ENCODE peak calls at places on chromosomes 7 and 10, in seven cellular contexts. L is left ventricle myocardium inferior; U is CD8-positive, alpha-beta T cell; V is OCI-LY7; I is AG04450; Q is right atrium auricular region; O is lower lobe of right lung. M is an unnamed sample.

GRCh38 chr10:66837335-66837734 is 88.5 kb upstream of the LRRTM3 start:
- DNase-seq in O (no peak), V (no peak), Q (no peak), I (no peak), U (no peak), L (no peak), M (no peak)

GRCh38 chr10:13100349-13101294 is 659 bp downstream of the OPTN start:
- DNase-seq in V (no peak), Q (no peak), I (no peak), O (no peak), U (peak), L (peak), M (peak)

GRCh38 chr10:119401671-119402395 is 140.7 kb downstream of the RGS10 start:
- DNase-seq in L (peak), U (no peak), I (peak), O (peak), Q (peak), V (no peak), M (no peak)

GRCh38 chr10:68594405-68594804 is 34.3 kb downstream of the TET1 start:
- DNase-seq in V (no peak), L (peak), U (no peak), I (no peak), O (no peak), Q (no peak), M (peak)

GRCh38 chr7:386385-386784 is 96.4 kb downstream of the FOXL3 start:
- DNase-seq in Q (no peak), L (no peak), I (no peak), O (no peak), U (no peak), V (no peak), M (no peak)

GRCh38 chr7:99094369-99094768 is 49.5 kb downstream of the SMURF1 start:
- DNase-seq in I (no peak), L (no peak), V (no peak), O (no peak), U (no peak), Q (no peak), M (no peak)

GRCh38 chr10:116866987-116867595 is 17.8 kb downstream of the ENO4 start:
- DNase-seq in Q (no peak), I (no peak), U (no peak), V (no peak), L (no peak), O (no peak), M (no peak)

GRCh38 chr7:94509264-94509878 is at the start of gene CASD1:
- DNase-seq in L (peak), U (peak), Q (no peak), O (peak), V (peak), I (no peak), M (peak)

GRCh38 chr10:109889867-109890266 is 33.4 kb downstream of the XPNPEP1 start:
- DNase-seq in U (no peak), O (no peak), V (no peak), Q (peak), I (peak), L (no peak), M (no peak)

GRCh38 chr7:75534727-75535307 is 42.7 kb downstream of the SPDYE5 start:
- DNase-seq in O (no peak), L (no peak), I (peak), V (no peak), Q (no peak), U (no peak), M (no peak)

GRCh38 chr10:12045610-12046009 is 3.0 kb upstream of the UPF2 start:
- DNase-seq in L (no peak), I (no peak), Q (no peak), U (no peak), V (no peak), O (no peak), M (no peak)

GRCh38 chr10:96500519-96500918 is 13.2 kb downstream of the TLL2 start:
- DNase-seq in Q (no peak), O (no peak), I (no peak), V (no peak), U (no peak), L (no peak), M (no peak)

GRCh38 chr7:55095672-55096071 is 76.9 kb downstream of the EGFR start:
- DNase-seq in V (no peak), O (no peak), U (no peak), I (no peak), L (no peak), Q (no peak), M (no peak)

GRCh38 chr10:12709516-12709915 is 292.0 kb downstream of the CCDC3 start:
- DNase-seq in U (no peak), L (no peak), I (no peak), O (no peak), Q (no peak), V (no peak), M (no peak)

GRCh38 chr10:79223346-79224048 is 123.8 kb upstream of the PPIF start:
- DNase-seq in L (peak), I (no peak), O (peak), U (no peak), Q (peak), V (no peak), M (no peak)

GRCh38 chr7:81859433-81859832 is 89.6 kb upstream of the HGF start:
- DNase-seq in U (no peak), O (no peak), Q (no peak), I (no peak), L (no peak), V (no peak), M (no peak)

GRCh38 chr7:111677848-111678247 is 115.6 kb upstream of the IMMP2L start:
- DNase-seq in Q (no peak), L (no peak), V (no peak), I (no peak), O (no peak), U (no peak), M (no peak)

GRCh38 chr10:9833871-9834454 is 1183.7 kb upstream of the CELF2 start:
- DNase-seq in I (no peak), U (no peak), O (no peak), V (no peak), Q (no peak), L (no peak), M (peak)

GRCh38 chr10:119542990-119543813 is 683 bp upstream of the RGS10 start:
- DNase-seq in I (no peak), U (peak), Q (no peak), O (peak), V (peak), L (peak), M (peak)

GRCh38 chr10:56934515-56934914 is 573.5 kb upstream of the ZWINT start:
- DNase-seq in I (no peak), U (no peak), L (no peak), V (peak), Q (no peak), O (no peak), M (no peak)

GRCh38 chr10:106708521-106708920 is 456.0 kb downstream of the SORCS1 start:
- DNase-seq in I (no peak), O (no peak), U (no peak), L (no peak), Q (no peak), V (no peak), M (no peak)

GRCh38 chr10:121244791-121245190 is 353.5 kb downstream of the FGFR2 start:
- DNase-seq in O (no peak), L (no peak), I (no peak), U (no peak), Q (no peak), V (no peak), M (no peak)

GRCh38 chr7:81158189-81158588 is 239.3 kb upstream of the SEMA3C start:
- DNase-seq in L (no peak), U (no peak), V (no peak), O (no peak), I (no peak), Q (no peak), M (no peak)

GRCh38 chr7:48242846-48243245 is 71.6 kb downstream of the ABCA13 start:
- DNase-seq in L (no peak), U (no peak), O (no peak), I (no peak), Q (no peak), V (no peak), M (no peak)

GRCh38 chr7:43112941-43113621 is 634 bp downstream of the HECW1 start:
- DNase-seq in L (peak), Q (no peak), U (no peak), O (no peak), V (no peak), I (no peak), M (no peak)

GRCh38 chr10:53325073-53325472 is 552.5 kb upstream of the MBL2 start:
- DNase-seq in I (no peak), Q (no peak), L (no peak), V (no peak), U (no peak), O (no peak), M (no peak)

GRCh38 chr7:140330128-140330527 is 68.2 kb downstream of the SLC37A3 start:
- DNase-seq in I (no peak), L (no peak), O (no peak), Q (no peak), U (no peak), V (no peak), M (no peak)

GRCh38 chr7:150784120-150784736 is 15.9 kb downstream of the TMEM176B start:
- DNase-seq in O (no peak), I (no peak), V (no peak), Q (peak), L (no peak), U (no peak), M (peak)

GRCh38 chr7:29237483-29237882 is 42.9 kb downstream of the CHN2 start:
- DNase-seq in O (no peak), L (no peak), V (no peak), U (no peak), I (no peak), Q (no peak), M (no peak)

GRCh38 chr7:71867626-71868025 is 544.5 kb downstream of the CALN1 start:
- DNase-seq in Q (no peak), L (no peak), U (no peak), O (no peak), V (no peak), I (no peak), M (no peak)

GRCh38 chr10:47139121-47139520 is 160.9 kb upstream of the GDF10 start:
- DNase-seq in Q (peak), V (no peak), U (no peak), O (no peak), L (no peak), I (no peak), M (no peak)

GRCh38 chr7:142835487-142835886 is 19.4 kb upstream of the EPHB6 start:
- DNase-seq in L (no peak), I (no peak), O (no peak), V (no peak), Q (no peak), U (no peak), M (no peak)
- TF ChIP-seq CTCF in L (no peak), I (no peak), O (no peak), V (peak), Q (no peak), U (no peak), M (no peak)

GRCh38 chr7:31126976-31127375 is 74.9 kb downstream of the ADCYAP1R1 start:
- DNase-seq in O (no peak), I (no peak), L (no peak), U (no peak), Q (no peak), V (no peak), M (no peak)
- TF ChIP-seq CTCF in O (no peak), I (peak), L (no peak), U (no peak), Q (no peak), V (peak), M (no peak)

GRCh38 chr7:154832557-154833138 is 170.3 kb downstream of the PAXIP1 start:
- DNase-seq in L (no peak), U (no peak), O (no peak), V (peak), I (no peak), Q (no peak), M (no peak)
- TF ChIP-seq CTCF in L (no peak), U (no peak), O (peak), V (peak), I (no peak), Q (no peak), M (no peak)

GRCh38 chr7:151888079-151888673 is 11.3 kb upstream of the PRKAG2 start:
- DNase-seq in O (no peak), I (no peak), U (no peak), Q (no peak), V (no peak), L (no peak), M (peak)
- TF ChIP-seq CTCF in O (no peak), I (no peak), U (no peak), Q (no peak), V (no peak), L (no peak), M (no peak)

GRCh38 chr7:121159553-121159952 is 169.2 kb upstream of the WNT16 start:
- DNase-seq in V (no peak), U (no peak), I (no peak), O (no peak), Q (no peak), L (no peak), M (no peak)

GRCh38 chr7:121166885-121167284 is 161.9 kb upstream of the WNT16 start:
- DNase-seq in Q (no peak), V (no peak), L (no peak), U (no peak), I (no peak), O (no peak), M (no peak)

GRCh38 chr7:121164247-121164646 is 164.6 kb upstream of the WNT16 start:
- DNase-seq in O (no peak), I (no peak), Q (no peak), L (no peak), V (no peak), U (no peak), M (no peak)

GRCh38 chr7:121160150-121161008 is 168.4 kb upstream of the WNT16 start:
- DNase-seq in O (no peak), U (no peak), L (no peak), I (no peak), Q (no peak), V (peak), M (no peak)

GRCh38 chr7:121163699-121164098 is 165.1 kb upstream of the WNT16 start:
- DNase-seq in Q (no peak), U (no peak), I (no peak), O (no peak), V (peak), L (no peak), M (no peak)
- TF ChIP-seq CTCF in Q (no peak), U (no peak), I (no peak), O (no peak), V (peak), L (no peak), M (no peak)

GRCh38 chr7:103074519-103075336 is at the start of the genes ARMC10 and FBXL13:
- DNase-seq in L (peak), O (peak), V (peak), I (peak), U (peak), Q (peak), M (peak)
- TF ChIP-seq CTCF in L (peak), O (peak), V (peak), I (peak), U (no peak), Q (peak), M (no peak)

M was measured in Calu3.